ENCODE peak calls at places on chromosomes 3 and 15, in six cellular contexts. Z is thyroid gland, A is cardiac muscle cell, V is upper lobe of left lung, N is heart right ventricle, M is testis. I is an unnamed sample.

GRCh38 chr3:59573911-59574310 is 524.1 kb upstream of the CFAP20DC start:
- DNase-seq in A (no peak), M (peak; percentile 77), V (no peak), N (peak; percentile 18), Z (no peak), I (no peak)

GRCh38 chr3:113946831-113947230 is 982 bp upstream of the ZDHHC23 start:
- DNase-seq in V (no peak), M (no peak), A (no peak), Z (no peak), N (no peak), I (no peak)

GRCh38 chr3:110413807-110414748 is 657.5 kb upstream of the NECTIN3 start:
- DNase-seq in N (no peak), M (no peak), V (no peak), A (no peak), Z (no peak), I (no peak)

GRCh38 chr3:183100376-183100775 is 1.1 kb upstream of the MCCC1 start:
- DNase-seq in V (no peak), A (no peak), N (no peak), M (no peak), Z (no peak), I (no peak)

GRCh38 chr15:89179966-89180875 is 41.2 kb downstream of the RLBP1 start:
- DNase-seq in V (no peak), N (no peak), M (no peak), A (no peak), Z (no peak), I (no peak)

GRCh38 chr3:79344876-79345871 is 422.6 kb downstream of the ROBO1 start:
- DNase-seq in V (no peak), M (no peak), N (no peak), A (peak; percentile 26), Z (no peak), I (no peak)

GRCh38 chr3:104214937-104215336 is 1151.8 kb upstream of the ALCAM start:
- DNase-seq in N (no peak), M (no peak), Z (no peak), A (no peak), V (no peak), I (no peak)

GRCh38 chr3:129690406-129690805 is 83.9 kb upstream of the PLXND1 start:
- DNase-seq in V (no peak), N (peak; percentile 59), A (peak; percentile 48), M (peak; percentile 62), Z (no peak), I (no peak)

GRCh38 chr15:68650901-68651709 is 72.3 kb downstream of the CORO2B start:
- DNase-seq in M (peak; percentile 78), N (peak; percentile 59), A (peak; percentile 77), V (peak; percentile 90), Z (peak; percentile 69), I (no peak)

GRCh38 chr15:79572691-79573340 is 140.7 kb downstream of the MINAR1 start:
- DNase-seq in A (no peak), V (no peak), N (no peak), Z (no peak), M (no peak), I (no peak)

GRCh38 chr3:147960791-147961190 is 551.6 kb downstream of the ZIC1 start:
- DNase-seq in A (no peak), M (no peak), Z (no peak), V (no peak), N (no peak), I (no peak)

GRCh38 chr15:80614711-80615360 is 80.3 kb upstream of the ABHD17C start:
- DNase-seq in N (no peak), Z (peak; percentile 22), V (no peak), M (no peak), A (no peak), I (no peak)

GRCh38 chr15:78914027-78914764 is 30.6 kb downstream of the CTSH start:
- DNase-seq in N (peak; percentile 27), A (no peak), M (peak; percentile 81), Z (no peak), V (no peak), I (no peak)

GRCh38 chr3:106943071-106943470 is 434.2 kb upstream of the CCDC54 start:
- DNase-seq in Z (no peak), A (no peak), M (no peak), N (no peak), V (no peak), I (no peak)

GRCh38 chr3:169246158-169246557 is 417.4 kb downstream of the MECOM start:
- DNase-seq in A (no peak), Z (no peak), M (no peak), N (no peak), V (no peak), I (no peak)

GRCh38 chr3:74613060-74613459 is 1.4 kb downstream of the CNTN3 start:
- DNase-seq in N (no peak), M (no peak), A (no peak), V (no peak), Z (no peak), I (no peak)

GRCh38 chr3:10396083-10396482 is 75.2 kb upstream of the SEC13 start:
- DNase-seq in N (no peak), V (no peak), A (no peak), M (no peak), Z (no peak), I (no peak)

GRCh38 chr3:127899200-127899599 is 15.8 kb upstream of the KBTBD12 start:
- DNase-seq in V (no peak), N (no peak), Z (no peak), A (no peak), M (no peak), I (no peak)

GRCh38 chr3:94004301-94004910 is 24.0 kb downstream of the STX19 start:
- DNase-seq in Z (no peak), N (no peak), V (no peak), A (peak; percentile 52), M (no peak), I (no peak)

GRCh38 chr3:50616003-50616769 is 765 bp upstream of the MAPKAPK3 start:
- DNase-seq in M (peak; percentile 90), A (peak; percentile 91), V (no peak), N (peak; percentile 86), Z (peak; percentile 89), I (no peak)

GRCh38 chr3:129983561-129983960 is 9.0 kb downstream of the TRH start:
- DNase-seq in V (no peak), N (no peak), M (no peak), Z (no peak), A (no peak), I (no peak)

GRCh38 chr15:89096664-89097063 is 8.4 kb downstream of the ABHD2 start:
- DNase-seq in N (no peak), V (no peak), M (no peak), A (no peak), Z (no peak), I (no peak)

GRCh38 chr15:74432271-74432967 is 1.3 kb downstream of the SEMA7A start:
- DNase-seq in Z (no peak), N (no peak), M (no peak), V (no peak), A (no peak), I (no peak)

GRCh38 chr15:74431645-74432044 is 2.1 kb downstream of the SEMA7A start:
- DNase-seq in A (no peak), M (peak; percentile 41), V (no peak), N (no peak), Z (no peak), I (no peak)

GRCh38 chr15:74429784-74430141 is 4.0 kb downstream of the SEMA7A start:
- DNase-seq in V (no peak), Z (no peak), N (no peak), A (no peak), M (no peak), I (no peak)

GRCh38 chr15:74430510-74430951 is 3.2 kb downstream of the SEMA7A start:
- DNase-seq in Z (no peak), M (no peak), V (no peak), N (no peak), A (no peak), I (no peak)

DNA sequence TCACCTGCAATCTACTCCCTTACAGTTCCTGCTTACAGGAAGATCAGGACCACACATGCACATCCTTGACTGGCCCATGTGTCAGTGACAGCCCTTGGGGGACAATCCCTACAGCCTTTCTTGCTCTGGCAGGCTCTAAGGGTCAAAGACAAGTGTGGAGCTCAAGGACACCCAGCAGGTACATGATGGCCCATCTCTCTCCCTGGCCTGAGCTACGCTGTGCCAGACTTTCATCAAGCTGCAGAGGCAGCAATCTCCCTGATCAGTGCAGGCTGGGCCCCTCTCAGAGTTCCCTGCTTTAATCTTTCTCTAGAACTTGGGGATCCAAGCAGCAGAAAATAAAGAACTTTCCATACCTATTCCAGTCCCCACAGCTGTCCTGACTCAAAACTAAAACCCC is 2.6 kb downstream of the SEMA7A start:
- DNase-seq in M (no peak), V (no peak), N (no peak), A (no peak), Z (no peak), I (no peak)
- H3K27ac ChIP-seq in M (no peak overlapping the region), V (no peak overlapping the region), N (no peak overlapping the region), A (no peak overlapping the region), Z (no peak overlapping the region), I (no peak overlapping the region)

DNA sequence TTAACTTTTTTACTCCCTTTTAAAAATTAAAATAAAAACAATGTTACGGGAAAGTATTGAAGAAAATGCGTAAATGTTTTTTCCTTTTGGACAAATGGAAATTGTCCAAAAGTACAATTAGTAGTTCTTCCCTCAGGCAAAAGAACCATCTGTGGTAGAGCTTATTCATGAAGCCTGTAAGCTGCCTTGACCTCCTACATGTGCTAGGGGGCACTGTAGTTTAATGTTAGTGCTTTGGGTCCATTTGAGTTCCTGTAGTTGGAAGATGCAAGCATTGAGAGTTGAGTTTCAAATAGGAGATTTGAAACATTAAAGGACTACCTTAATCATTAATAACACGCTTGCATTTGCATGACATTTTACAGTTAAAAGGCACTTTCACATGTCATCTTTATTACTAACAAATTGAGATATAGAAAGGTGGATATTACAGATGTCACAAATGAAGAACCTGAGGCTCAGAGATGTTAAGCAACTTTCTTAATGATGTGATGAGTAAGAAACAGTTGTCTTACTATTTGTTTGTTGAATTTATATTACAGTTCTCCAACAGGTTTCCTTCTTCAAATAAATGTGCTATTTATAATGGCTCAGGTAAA is 1.8 kb upstream of the ZNF385D start:
- DNase-seq in N (peak; percentile 54), A (peak; percentile 75), V (no peak), Z (no peak), M (peak; percentile 40), I (no peak)
- TF ChIP-seq CTCF in N (peak; percentile 58), A (peak; percentile 75), V (peak; percentile 42), Z (peak; percentile 19), M (peak; percentile 57), I (peak; percentile 29)

GRCh38 chr3:152305075-152305474 is 36.3 kb downstream of the MBNL1 start:
- DNase-seq in V (no peak), Z (no peak), N (no peak), M (no peak), A (no peak), I (no peak)

GRCh38 chr3:152307829-152308474 is 39.2 kb downstream of the MBNL1 start:
- DNase-seq in A (no peak), V (no peak), N (no peak), M (no peak), Z (no peak), I (no peak)

GRCh38 chr3:152301745-152302181 is 33.0 kb downstream of the MBNL1 start:
- DNase-seq in Z (no peak), N (no peak), V (no peak), A (no peak), M (no peak), I (no peak)

GRCh38 chr3:152302521-152303021 is 33.8 kb downstream of the MBNL1 start:
- DNase-seq in V (no peak), N (peak; percentile 68), A (peak; percentile 65), Z (peak; percentile 50), M (peak; percentile 60), I (no peak)

GRCh38 chr3:152304160-152304559 is 35.4 kb downstream of the MBNL1 start:
- DNase-seq in A (no peak), M (no peak), Z (no peak), N (no peak), V (no peak), I (no peak)
- H3K27ac ChIP-seq in A (no peak overlapping the region), M (peak overlapping the region; percentile 22), Z (no peak overlapping the region), N (peak overlapping the region; percentile 89), V (no peak overlapping the region), I (peak overlapping the region; percentile 32)

GRCh38 chr3:38984110-38984509 is 67.6 kb downstream of the SCN11A start:
- DNase-seq in Z (no peak), A (no peak), N (no peak), M (no peak), V (no peak), I (no peak)
- TF ChIP-seq CTCF in Z (no peak), A (no peak), N (no peak), M (no peak), V (no peak), I (no peak)

I was measured in esophagus squamous epithelium.